ENCODE peak calls at places on chromosomes 4 and X, in four cellular contexts. G is SK-N-SH, A is IMR-90, R is H9. J is an unnamed sample.

GRCh38 chr4:113978561-113979156 is 788 bp downstream of the ARSJ start:
- DNase-seq in G (peak; percentile 50), R (peak; percentile 56), A (peak; percentile 18), J (peak; percentile 29)

GRCh38 chr4:37812713-37813112 is 13.8 kb upstream of the PGM2 start:
- DNase-seq in G (no peak), A (peak; percentile 62), R (no peak), J (peak; percentile 56)

GRCh38 chrX:132671229-132671641 is 182.4 kb upstream of the MBNL3 start:
- DNase-seq in R (peak; percentile 43), G (no peak), A (peak; percentile 4), J (peak; percentile 8)

GRCh38 chr4:143626134-143626859 is 74.2 kb downstream of the FREM3 start:
- DNase-seq in A (no peak), R (no peak), G (no peak), J (peak; percentile 38)

GRCh38 chr4:42302348-42302747 is 94.9 kb upstream of the SHISA3 start:
- DNase-seq in R (peak; percentile 75), G (peak; percentile 64), A (peak; percentile 9), J (no peak)

GRCh38 chrX:133359466-133359865 is 55.8 kb downstream of the GPC4 start:
- DNase-seq in A (no peak), R (peak; percentile 34), G (no peak), J (no peak)

GRCh38 chrX:37976153-37976552 is 30.2 kb upstream of the SYTL5 start:
- DNase-seq in A (peak; percentile 5), R (no peak), G (no peak), J (peak; percentile 25)

GRCh38 chr4:55296076-55296475 is 50.0 kb upstream of the SRD5A3 start:
- DNase-seq in A (no peak), R (no peak), G (no peak), J (no peak)

GRCh38 chr4:149203256-149204001 is 612.2 kb downstream of the IQCM start:
- DNase-seq in A (peak; percentile 41), R (no peak), G (no peak), J (peak; percentile 71)

GRCh38 chr4:89416968-89417367 is 109.4 kb upstream of the GPRIN3 start:
- DNase-seq in A (no peak), R (no peak), G (no peak), J (no peak)

GRCh38 chr4:94577136-94577535 is 125.4 kb downstream of the PDLIM5 start:
- DNase-seq in R (peak; percentile 55), A (peak; percentile 67), G (peak; percentile 39), J (peak; percentile 85)

GRCh38 chr4:16431871-16432270 is 205.6 kb upstream of the TAPT1 start:
- DNase-seq in R (no peak), G (no peak), A (no peak), J (no peak)

GRCh38 chrX:3290561-3290960 is 55.9 kb downstream of the MXRA5 start:
- DNase-seq in R (no peak), A (no peak), G (no peak), J (peak; percentile 47)

GRCh38 chrX:15242899-15243555 is 26.9 kb downstream of the ASB9 start:
- DNase-seq in A (peak; percentile 59), G (peak; percentile 51), R (no peak), J (peak; percentile 22)

GRCh38 chr4:24322517-24322916 is 261.8 kb downstream of the DHX15 start:
- DNase-seq in G (no peak), R (no peak), A (peak; percentile 22), J (peak; percentile 76)
- H3K4me2 ChIP-seq in G (no peak overlapping the region), R (peak overlapping the region; percentile 63), A (no peak overlapping the region), J (peak overlapping the region; percentile 79)

GRCh38 chr4:120053916-120054315 is 12.7 kb downstream of the MAD2L1 start:
- DNase-seq in G (no peak), R (no peak), A (no peak), J (no peak)

GRCh38 chr4:120055167-120055566 is 11.5 kb downstream of the MAD2L1 start:
- DNase-seq in A (no peak), R (no peak), G (no peak), J (no peak)

GRCh38 chr4:120049732-120050494 is 16.7 kb downstream of the MAD2L1 start:
- DNase-seq in G (peak; percentile 56), R (peak; percentile 81), A (peak; percentile 92), J (peak; percentile 78)

GRCh38 chr4:120055795-120056194 is 10.9 kb downstream of the MAD2L1 start:
- DNase-seq in R (no peak), A (no peak), G (no peak), J (no peak)

GRCh38 chr4:120052840-120053239 is 13.8 kb downstream of the MAD2L1 start:
- DNase-seq in G (no peak), R (no peak), A (peak; percentile 99), J (peak; percentile 91)
- H3K4me2 ChIP-seq in G (no peak overlapping the region), R (no peak overlapping the region), A (no peak overlapping the region), J (no peak overlapping the region)

DNA sequence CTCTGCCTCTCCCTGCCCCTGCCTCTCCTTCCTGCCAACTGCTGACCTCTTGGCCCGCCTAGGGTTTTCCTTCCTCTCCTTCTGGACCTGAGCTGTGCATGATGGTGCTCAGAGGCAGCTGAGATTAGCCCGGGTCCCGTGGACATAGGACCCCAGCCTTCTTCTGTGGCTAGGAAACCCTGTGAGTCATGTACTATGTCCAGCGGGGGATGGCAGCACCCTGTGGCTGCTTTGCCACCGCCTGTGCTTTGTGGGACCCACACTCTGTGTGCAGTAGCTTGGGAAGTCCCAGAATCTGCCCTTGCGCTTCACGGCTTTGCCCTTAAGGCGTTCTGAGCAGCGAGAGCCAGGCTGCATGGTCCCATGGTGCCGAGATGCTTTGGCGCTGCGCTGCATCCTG is 105.5 kb upstream of the PSAPL1 start:
- DNase-seq in G (peak; percentile 42), R (no peak), A (no peak), J (no peak)
- H3K4me2 ChIP-seq in G (no peak overlapping the region), R (no peak overlapping the region), A (no peak overlapping the region), J (no peak overlapping the region)

DNA sequence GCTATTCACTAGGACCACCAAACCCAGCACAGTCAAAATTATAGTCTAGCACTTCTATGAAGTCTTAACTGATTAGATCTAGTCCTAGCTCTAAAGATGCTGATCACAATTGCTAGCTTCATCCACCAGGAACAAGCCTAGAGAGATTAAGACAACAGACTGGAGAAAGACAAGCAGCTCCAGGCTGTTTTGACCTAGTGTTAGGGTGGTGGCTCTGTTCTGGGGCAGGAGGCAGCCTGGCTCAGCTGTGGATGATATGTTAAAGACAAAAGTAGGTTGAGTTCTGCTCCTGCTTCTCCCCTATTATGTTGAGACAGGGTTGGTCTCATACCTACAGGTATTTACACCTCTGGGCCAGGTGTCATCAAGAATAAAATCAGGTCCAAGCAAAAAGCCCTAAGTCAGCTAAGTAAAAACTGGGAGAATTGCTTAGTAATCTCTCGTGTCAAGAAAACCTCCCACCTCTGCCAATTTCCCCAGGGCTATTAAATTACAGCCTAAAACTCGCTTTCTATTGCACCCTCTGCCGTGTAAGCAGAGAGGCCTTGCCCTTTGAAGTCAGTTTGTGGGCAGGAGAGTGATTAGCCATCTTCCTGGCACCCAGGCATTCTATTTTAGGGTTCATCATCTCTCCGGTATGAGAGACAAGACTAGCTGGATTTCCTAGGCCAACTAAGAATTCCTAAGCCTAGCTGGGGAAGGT is 39.9 kb downstream of the RAB40AL start:
- DNase-seq in A (peak; percentile 35), R (no peak), G (no peak), J (peak; percentile 82)
- H3K4me2 ChIP-seq in A (no peak overlapping the region), R (no peak overlapping the region), G (no peak overlapping the region), J (no peak overlapping the region)

GRCh38 chr4:48347282-48347921 is 6.1 kb downstream of the SLAIN2 start:
- DNase-seq in A (no peak), R (no peak), G (no peak), J (no peak)

GRCh38 chr4:48345542-48345941 is 4.2 kb downstream of the SLAIN2 start:
- DNase-seq in R (no peak), G (no peak), A (no peak), J (no peak)

GRCh38 chr4:48352793-48353192 is 11.5 kb downstream of the SLAIN2 start:
- DNase-seq in R (no peak), A (no peak), G (no peak), J (no peak)

GRCh38 chr4:48346594-48346993 is 5.3 kb downstream of the SLAIN2 start:
- DNase-seq in A (peak; percentile 51), G (no peak), R (no peak), J (peak; percentile 65)

GRCh38 chr4:48350871-48351270 is 9.5 kb downstream of the SLAIN2 start:
- DNase-seq in R (no peak), G (no peak), A (no peak), J (no peak)
- H3K4me2 ChIP-seq in R (no peak overlapping the region), G (no peak overlapping the region), A (no peak overlapping the region), J (no peak overlapping the region)

GRCh38 chr4:17574206-17574605 is 2.8 kb upstream of the LAP3 start:
- DNase-seq in R (no peak), G (no peak), A (no peak), J (no peak)
- H3K4me2 ChIP-seq in R (no peak overlapping the region), G (no peak overlapping the region), A (no peak overlapping the region), J (no peak overlapping the region)

GRCh38 chr4:153937289-153937688 is 148.4 kb upstream of the SFRP2 start:
- DNase-seq in A (no peak), R (no peak), G (no peak), J (no peak)

GRCh38 chr4:153931804-153932203 is 142.9 kb upstream of the SFRP2 start:
- DNase-seq in R (no peak), A (no peak), G (no peak), J (no peak)

GRCh38 chr4:153934689-153935017 is 145.8 kb upstream of the SFRP2 start:
- DNase-seq in G (no peak), R (no peak), A (no peak), J (no peak)

GRCh38 chr4:153936121-153936520 is 147.2 kb upstream of the SFRP2 start:
- DNase-seq in R (no peak), A (no peak), G (no peak), J (no peak)

GRCh38 chr4:153933851-153934688 is 145.2 kb upstream of the SFRP2 start:
- DNase-seq in A (no peak), G (no peak), R (no peak), J (no peak)
- H3K4me2 ChIP-seq in A (no peak overlapping the region), G (no peak overlapping the region), R (no peak overlapping the region), J (no peak overlapping the region)

GRCh38 chr4:54066718-54067129 is 2.3 kb upstream of the CHIC2 start:
- DNase-seq in G (no peak), A (no peak), R (no peak), J (no peak)
- H3K4me2 ChIP-seq in G (peak overlapping the region; percentile 58), A (peak overlapping the region; percentile 10), R (no peak overlapping the region), J (peak overlapping the region; percentile 64)

GRCh38 chrX:78357342-78358055 is 30.1 kb upstream of the CYSLTR1 start:
- DNase-seq in A (no peak), R (no peak), G (no peak), J (no peak)
- H3K4me2 ChIP-seq in A (no peak overlapping the region), R (no peak overlapping the region), G (no peak overlapping the region), J (no peak overlapping the region)

GRCh38 chrX:1657367-1658082 is 42.7 kb downstream of the ASMT start:
- DNase-seq in G (no peak), R (no peak), A (no peak), J (peak; percentile 18)
- H3K4me2 ChIP-seq in G (peak overlapping the region; percentile 61), R (no peak overlapping the region), A (no peak overlapping the region), J (peak overlapping the region; percentile 49)